ENCODE peak calls at places on chromosomes 2 and 18, in seven cellular contexts. Z is sigmoid colon, U is A549, W is adrenal gland, T is heart left ventricle, O is K562, H is prostate gland. Q is an unnamed sample.

GRCh38 chr2:158733430-158733755 is 61.7 kb upstream of the DAPL1 start:
- DNase-seq in U (no peak), H (no peak), O (no peak), T (no peak), Z (no peak), W (no peak), Q (no peak)

GRCh38 chr2:173590278-173590811 is 235.7 kb downstream of the CDCA7 start:
- DNase-seq in U (peak; percentile 38), O (no peak), Z (no peak), T (peak; percentile 89), W (peak; percentile 81), H (no peak), Q (peak; percentile 62)

GRCh38 chr2:10404324-10405143 is 43.6 kb downstream of the ODC1 start:
- DNase-seq in H (peak; percentile 46), O (no peak), Z (peak; percentile 85), W (no peak), U (no peak), T (no peak), Q (no peak)

GRCh38 chr2:39995005-39995732 is 216.1 kb upstream of the THUMPD2 start:
- DNase-seq in H (no peak), W (no peak), U (no peak), Z (no peak), T (no peak), O (no peak), Q (no peak)

GRCh38 chr2:207617011-207617671 is 8.1 kb downstream of the METTL21A start:
- DNase-seq in T (no peak), W (no peak), Z (no peak), U (peak; percentile 64), H (no peak), O (no peak), Q (peak; percentile 42)

GRCh38 chr2:62340981-62341624 is 145.2 kb downstream of the B3GNT2 start:
- DNase-seq in W (peak; percentile 92), O (no peak), H (no peak), U (no peak), T (peak; percentile 70), Z (peak; percentile 90), Q (no peak)

GRCh38 chr18:42086288-42086687 is 131.3 kb downstream of the PIK3C3 start:
- DNase-seq in T (no peak), H (no peak), W (peak; percentile 57), Z (no peak), U (no peak), O (no peak), Q (no peak)

GRCh38 chr2:10271946-10272345 is 30.8 kb upstream of the HPCAL1 start:
- DNase-seq in W (peak; percentile 90), O (no peak), U (no peak), T (no peak), Z (no peak), H (no peak), Q (no peak)

GRCh38 chr2:88211005-88211808 is 41.1 kb downstream of the THNSL2 start:
- DNase-seq in U (no peak), W (no peak), T (no peak), O (no peak), Z (no peak), H (no peak), Q (no peak)

GRCh38 chr2:149652925-149653324 is 65.3 kb upstream of the MMADHC start:
- DNase-seq in H (no peak), Z (no peak), O (no peak), W (no peak), U (no peak), T (peak; percentile 33), Q (no peak)

GRCh38 chr18:70671889-70672551 is 383.2 kb downstream of the SOCS6 start:
- DNase-seq in O (no peak), H (no peak), W (no peak), U (no peak), T (no peak), Z (no peak), Q (no peak)

GRCh38 chr2:98300475-98300874 is 45.8 kb upstream of the CNGA3 start:
- DNase-seq in T (no peak), Z (no peak), O (no peak), W (no peak), H (no peak), U (no peak), Q (no peak)

GRCh38 chr2:206218792-206219509 is 55.5 kb upstream of the ZDBF2 start:
- DNase-seq in O (no peak), U (no peak), Z (no peak), T (no peak), W (no peak), H (no peak), Q (no peak)

GRCh38 chr18:2197945-2198344 is 373.4 kb downstream of the METTL4 start:
- DNase-seq in H (no peak), T (no peak), W (peak; percentile 14), U (no peak), Z (no peak), O (no peak), Q (no peak)

GRCh38 chr2:64212801-64213321 is 68.6 kb upstream of the PELI1 start:
- DNase-seq in T (no peak), Z (no peak), H (no peak), U (no peak), O (no peak), W (no peak), Q (no peak)

GRCh38 chr2:94890234-94890633 is 19.0 kb downstream of the TEKT4 start:
- DNase-seq in W (no peak), T (no peak), U (no peak), O (no peak), Z (no peak), H (no peak), Q (no peak)

GRCh38 chr18:49581369-49581768 is 19.5 kb downstream of the LIPG start:
- DNase-seq in T (no peak), H (no peak), Z (no peak), U (no peak), O (no peak), W (no peak), Q (no peak)

GRCh38 chr2:67993329-67993728 is 69.5 kb downstream of the C1D start:
- DNase-seq in H (no peak), U (no peak), W (no peak), O (peak; percentile 26), Z (no peak), T (no peak), Q (no peak)

DNA sequence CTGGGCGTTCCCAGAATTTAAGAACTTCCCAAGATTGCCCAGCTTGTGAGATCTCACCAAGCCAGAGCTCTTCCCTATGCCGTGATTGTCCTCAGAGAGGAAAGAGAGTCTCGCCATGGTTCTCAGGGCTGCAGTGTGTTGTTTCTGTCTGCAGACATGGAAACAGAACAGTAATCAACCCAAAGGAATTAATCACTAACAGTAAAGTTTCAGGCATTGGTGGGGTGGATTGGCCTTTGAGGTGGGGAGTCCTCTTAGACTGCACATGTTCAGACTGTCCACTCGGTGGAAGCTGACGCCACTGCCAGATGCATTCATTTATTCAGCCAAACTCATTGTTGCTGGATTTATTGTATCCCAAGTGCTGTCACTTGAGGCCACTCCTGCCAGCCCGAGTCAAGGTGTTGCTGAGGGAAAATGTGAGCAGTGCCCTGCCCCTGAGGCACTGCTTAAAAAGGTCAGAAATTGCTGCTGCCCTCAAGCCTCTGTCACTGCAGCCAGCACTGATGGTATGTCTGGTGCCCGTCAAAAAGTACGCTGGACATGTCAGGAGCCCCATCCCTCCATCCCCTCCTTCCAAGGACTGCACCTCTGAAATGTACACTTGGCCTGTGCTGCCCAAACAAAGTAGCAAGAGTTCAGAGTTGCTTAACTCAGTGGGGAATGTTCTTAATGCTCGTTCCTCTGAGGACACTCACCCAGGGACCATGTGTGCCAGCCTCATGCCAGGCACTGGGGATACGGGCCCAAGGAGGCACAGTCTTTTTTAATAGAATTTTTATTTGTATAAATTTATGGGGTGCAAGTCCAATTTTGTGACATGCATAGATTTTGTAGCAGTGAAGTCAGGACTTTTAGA is 201.0 kb downstream of the GLI2 start:
- DNase-seq in H (no peak), W (no peak), T (no peak), Z (no peak), U (no peak), O (no peak), Q (no peak)
- TF ChIP-seq POLR2A in H (no peak), W (no peak), T (no peak), Z (no peak), U (no peak), O (no peak), Q (no peak)

DNA sequence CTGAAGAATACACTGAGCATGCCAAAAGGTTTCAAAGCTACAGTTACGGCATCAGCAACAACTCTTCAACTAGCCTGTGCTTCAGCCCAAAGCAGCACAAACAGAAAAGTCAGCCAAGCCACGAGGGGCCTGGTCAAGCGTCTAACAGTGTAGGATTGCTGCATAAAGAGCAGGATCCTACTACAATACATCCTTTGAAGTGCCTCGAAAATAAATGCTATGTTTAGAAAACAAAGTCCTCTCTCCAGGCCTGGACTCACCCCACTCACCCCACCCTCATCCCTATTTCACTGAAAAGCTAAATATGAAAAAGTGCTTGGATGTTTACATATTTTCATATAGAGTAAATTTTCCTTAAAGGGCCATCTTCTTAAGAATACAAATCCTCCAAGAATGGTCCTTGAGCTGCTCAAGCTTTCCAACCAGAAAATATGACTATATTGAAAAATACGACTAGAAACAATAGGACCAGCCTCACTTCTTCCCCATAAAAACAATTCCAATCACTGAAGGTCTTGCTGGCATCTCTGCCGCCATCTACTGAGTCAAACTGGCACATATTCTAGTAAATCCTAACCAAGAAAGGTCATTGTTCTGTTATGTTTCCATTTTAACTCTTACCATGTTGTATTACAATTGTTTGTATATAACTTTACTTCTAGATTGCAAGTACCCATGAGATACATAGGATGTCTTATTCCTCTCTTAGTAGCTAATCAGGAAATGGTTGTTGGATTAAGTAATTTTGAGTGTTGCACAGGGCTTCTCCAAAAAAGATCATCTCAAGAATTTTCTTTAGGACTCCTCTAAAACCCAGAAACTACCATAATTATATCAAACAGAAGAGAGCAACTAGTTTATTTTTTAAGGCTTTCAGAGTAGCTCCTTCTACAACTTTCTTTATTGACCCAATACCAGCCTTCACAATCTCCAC is 63.6 kb downstream of the CLHC1 start:
- DNase-seq in T (peak; percentile 43), W (peak; percentile 64), O (no peak), Z (peak; percentile 85), U (peak; percentile 69), H (peak; percentile 58), Q (no peak)
- TF ChIP-seq POLR2A in T (no peak), W (no peak), O (no peak), Z (no peak), U (no peak), H (no peak), Q (no peak)

GRCh38 chr18:40048886-40049650 is 1906.0 kb upstream of the PIK3C3 start:
- DNase-seq in Z (no peak), T (no peak), W (no peak), U (no peak), H (no peak), O (no peak), Q (no peak)
- TF ChIP-seq POLR2A in Z (no peak), T (no peak), W (no peak), U (no peak), H (no peak), O (no peak), Q (no peak)

DNA sequence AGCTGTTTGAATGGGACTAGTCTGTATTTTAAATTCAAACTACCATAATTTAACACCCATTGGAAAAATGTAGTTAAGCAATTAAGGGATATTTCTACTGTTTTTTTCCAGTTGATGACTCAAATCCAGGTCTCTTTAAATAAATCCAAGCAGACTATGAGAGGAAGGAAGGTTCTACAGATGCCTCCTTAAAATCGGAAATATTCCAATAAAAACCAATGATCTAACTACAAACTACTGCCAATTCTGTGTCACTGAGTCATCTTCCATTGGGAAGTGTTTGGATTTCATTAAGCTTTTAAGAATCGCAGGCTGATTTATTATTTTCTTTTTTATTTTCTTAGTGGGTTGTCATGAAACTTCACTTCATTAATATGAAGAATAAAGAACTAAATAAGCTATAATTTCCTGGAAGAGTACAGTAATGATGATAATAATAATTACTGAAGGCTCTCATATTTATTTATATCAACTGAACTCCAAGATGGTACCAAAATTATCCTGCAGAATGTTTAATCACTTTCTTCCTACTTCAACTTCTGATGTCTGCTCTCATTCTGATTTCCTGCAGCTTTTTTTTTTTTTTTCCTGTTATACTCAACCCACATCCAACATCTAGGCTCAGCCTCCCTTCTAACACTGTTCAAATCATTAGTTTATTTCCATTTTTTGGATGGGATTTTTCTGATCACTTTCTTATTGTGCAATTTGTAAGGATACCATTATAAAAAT is 166.3 kb upstream of the FN1 start:
- DNase-seq in W (no peak), H (no peak), O (no peak), U (no peak), T (no peak), Z (no peak), Q (no peak)
- TF ChIP-seq POLR2A in W (no peak), H (no peak), O (no peak), U (no peak), T (no peak), Z (no peak), Q (no peak)

Q was measured in H54.